ENCODE peak calls at places on chromosome 10, in eight cellular contexts. Z is kidney, V is IMR-90, I is HCT116, S is PC-3, U is neuronal stem cell, Q is mammary epithelial cell, P is GM23248. O is an unnamed sample. For H3K36me3, the result is how much of the 10 kb centered on the place peaks cover.

GRCh38 chr10:58320351-58321065 is 14.3 kb upstream of the UBE2D1 start:
- DNase-seq in Z (no peak), V (no peak), I (no peak), S (no peak), U (no peak), Q (no peak), P (no peak), O (no peak)

GRCh38 chr10:60816624-60817023 is 38.3 kb downstream of the CDK1 start:
- DNase-seq in Z (no peak), V (peak), I (peak), S (peak), U (peak), Q (peak), P (peak), O (peak)

GRCh38 chr10:89206402-89207180 is 526 bp downstream of the CH25H start:
- DNase-seq in Z (peak), V (peak), I (no peak), S (no peak), U (peak), Q (no peak), P (peak), O (peak)

GRCh38 chr10:92690211-92691041 is 671 bp downstream of the HHEX start:
- DNase-seq in Z (peak), V (peak), I (peak), S (peak), U (peak), Q (peak), P (peak), O (peak)

GRCh38 chr10:69232252-69232651 is 12.1 kb downstream of the HKDC1 start:
- DNase-seq in Z (no peak), V (peak), I (peak), S (peak), U (no peak), Q (peak), P (peak), O (no peak)

GRCh38 chr10:131252586-131253276 is 58.8 kb downstream of the TCERG1L start:
- DNase-seq in Z (no peak), V (no peak), I (no peak), S (no peak), U (no peak), Q (no peak), P (no peak), O (no peak)

GRCh38 chr10:58291538-58292174 is 22.7 kb downstream of the CISD1 start:
- DNase-seq in Z (no peak), V (peak), I (peak), S (peak), U (no peak), Q (peak), P (peak), O (no peak)

GRCh38 chr10:14945097-14945496 is 8.8 kb downstream of the DCLRE1C start:
- DNase-seq in Z (no peak), V (peak), I (no peak), S (peak), U (no peak), Q (peak), P (peak), O (no peak)

GRCh38 chr10:11148638-11149037 is 131.0 kb downstream of the CELF2 start:
- DNase-seq in Z (no peak), V (no peak), I (no peak), S (no peak), U (no peak), Q (no peak), P (no peak), O (no peak)

GRCh38 chr10:116143673-116144072 is 129.3 kb downstream of the GFRA1 start:
- DNase-seq in Z (no peak), V (no peak), I (no peak), S (no peak), U (no peak), Q (no peak), P (no peak), O (no peak)

GRCh38 chr10:79084012-79084971 is 15.5 kb downstream of the ZMIZ1 start:
- DNase-seq in Z (peak), V (peak), I (no peak), S (peak), U (no peak), Q (peak), P (peak), O (peak)

GRCh38 chr10:46235705-46236536 is 50.9 kb upstream of the ANTXRL start:
- DNase-seq in Z (no peak), V (no peak), I (no peak), S (no peak), U (no peak), Q (no peak), P (no peak), O (peak)

GRCh38 chr10:2978111-2978510 is 89.2 kb upstream of the PFKP start:
- DNase-seq in Z (no peak), V (peak), I (peak), S (peak), U (peak), Q (peak), P (peak), O (no peak)

GRCh38 chr10:84352251-84352842 is 24.0 kb downstream of the CCSER2 start:
- DNase-seq in Z (no peak), V (peak), I (peak), S (peak), U (peak), Q (peak), P (peak), O (peak)

GRCh38 chr10:117455346-117455745 is 80.1 kb upstream of the PDZD8 start:
- DNase-seq in Z (no peak), V (no peak), I (no peak), S (no peak), U (no peak), Q (no peak), P (no peak), O (no peak)

GRCh38 chr10:119120413-119120867 is 16.5 kb downstream of the DENND10 start:
- DNase-seq in Z (no peak), V (peak), I (no peak), S (peak), U (no peak), Q (no peak), P (peak), O (no peak)

GRCh38 chr10:110410329-110411046 is 87.2 kb upstream of the DUSP5 start:
- DNase-seq in Z (peak), V (peak), I (peak), S (peak), U (no peak), Q (peak), P (peak), O (peak)

DNA sequence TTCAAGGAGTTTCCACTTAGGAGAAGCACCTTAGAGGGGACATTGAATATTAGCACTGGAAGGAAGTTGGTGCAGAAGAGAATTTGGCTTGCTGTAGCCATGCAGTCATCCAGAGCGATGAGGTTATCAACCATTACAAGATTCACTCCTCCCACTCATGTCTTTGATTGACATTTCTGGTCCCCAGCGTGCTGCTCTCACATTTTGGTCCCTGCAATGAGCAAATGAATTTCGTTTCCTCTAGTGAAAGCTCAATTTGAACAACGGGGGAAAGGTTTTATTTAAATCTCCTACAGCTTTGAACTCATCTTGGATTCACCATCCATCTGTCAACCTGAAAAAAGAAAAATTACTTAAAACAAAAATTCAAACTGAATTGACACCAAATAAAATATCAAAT is 975.2 kb downstream of the NRG3 start:
- DNase-seq in Z (no peak), V (no peak), I (no peak), S (no peak), U (no peak), Q (no peak), P (no peak), O (no peak)
- H3K36me3 ChIP-seq in Z (under half), V (under half), I (under half), S (under half), U (under half), Q (under half), P (under half), O (under half)

GRCh38 chr10:24417053-24417452 is 208.1 kb downstream of the KIAA1217 start:
- DNase-seq in Z (no peak), V (no peak), I (no peak), S (no peak), U (no peak), Q (no peak), P (no peak), O (no peak)
- H3K9ac ChIP-seq in Z (no peak), V (no peak), I (no peak), S (no peak), U (no peak), Q (no peak), P (no peak), O (no peak)

GRCh38 chr10:133324857-133325260 is 11.8 kb downstream of the CALY start:
- DNase-seq in Z (peak), V (no peak), I (no peak), S (no peak), U (no peak), Q (no peak), P (no peak), O (no peak)

GRCh38 chr10:133326745-133327650 is 9.7 kb downstream of the CALY start:
- DNase-seq in Z (peak), V (peak), I (no peak), S (peak), U (no peak), Q (no peak), P (peak), O (no peak)

GRCh38 chr10:133325761-133326463 is 10.8 kb downstream of the CALY start:
- DNase-seq in Z (peak), V (no peak), I (no peak), S (no peak), U (no peak), Q (no peak), P (peak), O (no peak)

GRCh38 chr10:133325392-133325760 is 11.3 kb downstream of the CALY start:
- DNase-seq in Z (peak), V (no peak), I (no peak), S (no peak), U (no peak), Q (no peak), P (peak), O (no peak)

GRCh38 chr10:133324198-133324792 is 12.4 kb downstream of the CALY start:
- DNase-seq in Z (peak), V (peak), I (no peak), S (peak), U (no peak), Q (no peak), P (peak), O (peak)
- H3K4me3 ChIP-seq in Z (no peak), V (peak), I (no peak), S (peak), U (peak), Q (peak), P (no peak), O (peak)

GRCh38 chr10:817371-817770 is 114.1 kb downstream of the LARP4B start:
- DNase-seq in Z (no peak), V (no peak), I (no peak), S (no peak), U (no peak), Q (no peak), P (no peak), O (no peak)
- H3K36me3 ChIP-seq in Z (half or more), V (half or more), I (half or more), S (under half), U (half or more), Q (under half), P (half or more), O (under half)

DNA sequence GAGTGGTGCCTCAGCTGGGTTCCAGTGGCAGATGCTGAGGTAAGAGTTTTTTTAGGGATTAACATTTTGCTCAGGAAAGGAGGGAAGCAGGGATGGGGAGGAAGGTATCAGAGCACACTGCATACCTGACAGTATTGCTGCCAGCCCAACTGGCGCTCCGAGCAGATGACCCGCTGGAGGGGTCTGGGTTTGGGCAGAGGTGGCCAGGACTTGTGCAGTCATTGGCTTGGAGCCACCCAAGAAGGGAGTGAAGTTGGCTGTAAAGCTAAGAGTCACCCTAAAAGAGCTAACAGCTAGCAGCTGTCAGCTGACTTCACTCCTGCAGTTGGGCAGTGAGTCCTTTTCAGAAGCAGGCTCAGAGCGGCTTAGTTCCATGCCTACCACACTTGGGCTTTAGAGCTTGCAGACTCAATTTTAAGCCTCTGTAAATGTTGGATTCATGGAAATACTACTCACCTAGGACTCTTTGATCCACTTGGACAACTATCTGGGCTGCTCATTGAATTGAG is 5.8 kb upstream of the ARHGAP22 start:
- DNase-seq in Z (no peak), V (no peak), I (no peak), S (no peak), U (no peak), Q (no peak), P (peak), O (peak)
- H3K9ac ChIP-seq in Z (no peak), V (no peak), I (no peak), S (no peak), U (no peak), Q (no peak), P (no peak), O (no peak)

DNA sequence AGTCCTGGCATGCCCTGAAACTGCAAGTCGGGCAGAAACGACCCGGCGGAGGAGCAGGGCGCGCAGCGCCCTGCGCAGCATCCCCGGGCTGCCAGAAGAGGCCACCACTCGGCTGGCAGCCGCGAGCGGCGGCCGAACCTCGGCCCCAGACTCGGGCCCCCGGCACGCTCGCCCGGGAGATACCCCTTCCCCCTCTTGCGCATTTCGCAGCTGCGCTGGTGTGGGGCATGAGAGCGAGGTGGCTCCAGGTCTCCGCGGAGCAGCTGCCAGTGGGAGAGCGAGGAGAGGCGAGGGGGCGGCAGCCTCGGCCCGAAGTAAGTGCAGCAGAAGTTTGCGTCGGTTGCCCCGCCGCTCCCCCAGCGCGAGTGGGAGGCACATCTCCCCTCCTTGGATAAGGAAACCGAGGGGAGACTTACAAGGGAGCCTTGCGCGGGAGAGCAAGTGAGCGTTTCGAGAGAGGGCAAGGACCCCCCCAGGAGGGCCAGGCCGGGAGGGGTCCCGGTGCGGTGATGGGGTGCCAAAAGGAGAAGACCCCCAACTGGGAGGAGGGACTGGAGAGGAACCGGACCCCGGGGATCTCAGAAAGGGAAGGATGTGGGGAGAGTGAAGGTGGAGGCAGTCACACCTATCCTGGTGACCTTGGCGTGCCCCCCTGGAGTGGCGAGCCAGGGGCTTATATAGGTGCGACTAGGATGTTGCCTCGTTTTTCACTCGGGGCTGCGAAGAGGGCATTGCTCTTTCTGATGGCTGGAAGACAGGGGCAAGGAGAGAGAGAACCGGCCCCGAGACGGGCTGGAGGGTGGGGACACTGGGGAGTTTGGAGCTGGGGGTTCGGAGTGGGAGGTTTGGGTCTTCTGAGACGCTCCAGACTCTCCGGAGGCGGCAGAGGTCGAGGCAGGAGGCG is 256.3 kb downstream of the OTUD1 start:
- DNase-seq in Z (no peak), V (no peak), I (no peak), S (no peak), U (peak), Q (no peak), P (no peak), O (no peak)
- H3K4me3 ChIP-seq in Z (no peak), V (no peak), I (no peak), S (no peak), U (peak), Q (no peak), P (no peak), O (no peak)

DNA sequence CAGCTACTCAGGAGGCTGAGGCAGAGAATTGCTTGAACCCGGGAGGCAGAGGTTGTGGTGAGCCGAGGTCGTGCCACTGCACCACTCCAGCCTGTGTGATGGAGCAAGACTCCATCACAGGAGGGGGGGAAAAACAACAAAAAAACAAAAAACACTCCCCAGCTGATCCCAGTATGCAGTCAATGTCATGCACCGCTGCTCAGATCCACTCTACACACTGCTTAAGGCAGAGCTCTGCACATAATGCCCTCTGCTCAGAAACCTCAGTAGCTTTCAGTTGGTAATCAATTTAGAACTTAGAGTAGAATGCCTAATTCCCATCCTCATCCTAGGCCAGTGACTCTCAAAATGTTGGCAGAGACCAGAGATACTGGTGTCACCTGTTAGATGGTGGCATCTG is 43.9 kb downstream of the PDSS1 start:
- DNase-seq in Z (no peak), V (no peak), I (no peak), S (no peak), U (no peak), Q (no peak), P (no peak), O (no peak)
- H3K36me3 ChIP-seq in Z (under half), V (under half), I (under half), S (under half), U (half or more), Q (under half), P (under half), O (under half)

GRCh38 chr10:74332398-74332797 is 181.4 kb downstream of the ADK start:
- DNase-seq in Z (no peak), V (peak), I (no peak), S (no peak), U (no peak), Q (no peak), P (peak), O (no peak)

GRCh38 chr10:74337330-74338016 is 186.5 kb downstream of the ADK start:
- DNase-seq in Z (no peak), V (no peak), I (no peak), S (peak), U (no peak), Q (peak), P (peak), O (no peak)

GRCh38 chr10:74329873-74330272 is 178.9 kb downstream of the ADK start:
- DNase-seq in Z (no peak), V (peak), I (no peak), S (no peak), U (no peak), Q (peak), P (peak), O (no peak)

GRCh38 chr10:74334221-74334620 is 183.2 kb downstream of the ADK start:
- DNase-seq in Z (no peak), V (no peak), I (no peak), S (no peak), U (no peak), Q (no peak), P (no peak), O (no peak)

DNA sequence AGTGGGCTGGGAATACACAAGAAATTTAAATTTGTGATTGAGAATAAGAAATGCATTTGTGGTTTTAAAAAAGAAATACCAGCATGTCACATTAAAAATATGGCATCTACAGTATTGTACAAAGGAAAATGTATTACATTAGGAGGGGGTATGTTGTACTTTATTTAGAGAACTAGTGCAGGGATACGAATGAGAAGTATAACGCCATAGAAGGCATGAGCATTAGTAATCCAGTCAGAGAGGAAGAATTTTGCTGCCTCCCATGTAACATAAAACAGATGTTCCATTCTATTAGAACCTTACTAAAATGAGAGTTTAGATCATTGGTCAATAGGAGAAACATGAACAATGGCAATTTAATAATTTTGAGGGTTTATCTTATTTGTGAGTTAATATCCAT is 182.2 kb downstream of the ADK start:
- DNase-seq in Z (no peak), V (peak), I (no peak), S (no peak), U (no peak), Q (no peak), P (peak), O (no peak)
- H3K9ac ChIP-seq in Z (no peak), V (no peak), I (no peak), S (no peak), U (no peak), Q (no peak), P (peak), O (no peak)

GRCh38 chr10:1058017-1058416 is 1.8 kb downstream of the WDR37 start:
- DNase-seq in Z (no peak), V (no peak), I (no peak), S (no peak), U (no peak), Q (no peak), P (no peak), O (no peak)
- H3K4me3 ChIP-seq in Z (peak), V (no peak), I (peak), S (peak), U (no peak), Q (peak), P (peak), O (no peak)